ENCODE peak calls at places on chromosomes 11 and 22, in six cellular contexts. One of them, this sample, is unnamed.

GRCh38 chr11:69572861-69573260 is 68.1 kb upstream of the CCND1 start:
- DNase-seq in uterus: no peak
- DNase-seq in effector memory CD4-positive, alpha-beta T cell: no peak
- DNase-seq in right atrium auricular region: peak
- DNase-seq in GM23338: no peak
- DNase-seq in adrenal gland: no peak
- DNase-seq in this sample: peak

GRCh38 chr11:130448416-130449068 is at the start of gene ADAMTS15:
- DNase-seq in uterus: peak
- DNase-seq in effector memory CD4-positive, alpha-beta T cell: no peak
- DNase-seq in right atrium auricular region: peak
- DNase-seq in GM23338: peak
- DNase-seq in adrenal gland: peak
- DNase-seq in this sample: peak

GRCh38 chr11:14423633-14424032 is 64.7 kb upstream of the RRAS2 start:
- DNase-seq in uterus: no peak
- DNase-seq in effector memory CD4-positive, alpha-beta T cell: no peak
- DNase-seq in right atrium auricular region: no peak
- DNase-seq in GM23338: no peak
- DNase-seq in adrenal gland: no peak
- DNase-seq in this sample: no peak

GRCh38 chr11:110529043-110529442 is 99.3 kb downstream of the FDX1 start:
- DNase-seq in uterus: no peak
- DNase-seq in effector memory CD4-positive, alpha-beta T cell: no peak
- DNase-seq in right atrium auricular region: no peak
- DNase-seq in GM23338: peak
- DNase-seq in adrenal gland: no peak
- DNase-seq in this sample: no peak

GRCh38 chr11:2002042-2002776 is 4.6 kb upstream of the H19 start:
- DNase-seq in uterus: no peak
- DNase-seq in effector memory CD4-positive, alpha-beta T cell: no peak
- DNase-seq in right atrium auricular region: no peak
- DNase-seq in GM23338: no peak
- DNase-seq in adrenal gland: no peak
- DNase-seq in this sample: no peak

GRCh38 chr11:65262381-65262680 is 569 bp downstream of the POLA2 start:
- DNase-seq in uterus: no peak
- DNase-seq in effector memory CD4-positive, alpha-beta T cell: no peak
- DNase-seq in right atrium auricular region: peak
- DNase-seq in GM23338: no peak
- DNase-seq in adrenal gland: peak
- DNase-seq in this sample: no peak

GRCh38 chr11:33128739-33129138 is 32.5 kb downstream of the CSTF3 start:
- DNase-seq in uterus: no peak
- DNase-seq in effector memory CD4-positive, alpha-beta T cell: no peak
- DNase-seq in right atrium auricular region: no peak
- DNase-seq in GM23338: no peak
- DNase-seq in adrenal gland: no peak
- DNase-seq in this sample: no peak

GRCh38 chr11:92550411-92550810 is 325.8 kb downstream of the FAT3 start:
- DNase-seq in uterus: no peak
- DNase-seq in effector memory CD4-positive, alpha-beta T cell: no peak
- DNase-seq in right atrium auricular region: no peak
- DNase-seq in GM23338: peak
- DNase-seq in adrenal gland: no peak
- DNase-seq in this sample: no peak

GRCh38 chr11:83193315-83194283 is at the start of gene ANKRD42:
- DNase-seq in uterus: peak
- DNase-seq in effector memory CD4-positive, alpha-beta T cell: peak
- DNase-seq in right atrium auricular region: peak
- DNase-seq in GM23338: peak
- DNase-seq in adrenal gland: peak
- DNase-seq in this sample: peak

GRCh38 chr11:119262668-119263351 is 54.1 kb downstream of the MCAM start:
- DNase-seq in uterus: no peak
- DNase-seq in effector memory CD4-positive, alpha-beta T cell: no peak
- DNase-seq in right atrium auricular region: no peak
- DNase-seq in GM23338: no peak
- DNase-seq in adrenal gland: no peak
- DNase-seq in this sample: no peak

GRCh38 chr11:13942908-13943505 is 19.5 kb upstream of the SPON1 start:
- DNase-seq in uterus: no peak
- DNase-seq in effector memory CD4-positive, alpha-beta T cell: no peak
- DNase-seq in right atrium auricular region: no peak
- DNase-seq in GM23338: no peak
- DNase-seq in adrenal gland: no peak
- DNase-seq in this sample: no peak

DNA sequence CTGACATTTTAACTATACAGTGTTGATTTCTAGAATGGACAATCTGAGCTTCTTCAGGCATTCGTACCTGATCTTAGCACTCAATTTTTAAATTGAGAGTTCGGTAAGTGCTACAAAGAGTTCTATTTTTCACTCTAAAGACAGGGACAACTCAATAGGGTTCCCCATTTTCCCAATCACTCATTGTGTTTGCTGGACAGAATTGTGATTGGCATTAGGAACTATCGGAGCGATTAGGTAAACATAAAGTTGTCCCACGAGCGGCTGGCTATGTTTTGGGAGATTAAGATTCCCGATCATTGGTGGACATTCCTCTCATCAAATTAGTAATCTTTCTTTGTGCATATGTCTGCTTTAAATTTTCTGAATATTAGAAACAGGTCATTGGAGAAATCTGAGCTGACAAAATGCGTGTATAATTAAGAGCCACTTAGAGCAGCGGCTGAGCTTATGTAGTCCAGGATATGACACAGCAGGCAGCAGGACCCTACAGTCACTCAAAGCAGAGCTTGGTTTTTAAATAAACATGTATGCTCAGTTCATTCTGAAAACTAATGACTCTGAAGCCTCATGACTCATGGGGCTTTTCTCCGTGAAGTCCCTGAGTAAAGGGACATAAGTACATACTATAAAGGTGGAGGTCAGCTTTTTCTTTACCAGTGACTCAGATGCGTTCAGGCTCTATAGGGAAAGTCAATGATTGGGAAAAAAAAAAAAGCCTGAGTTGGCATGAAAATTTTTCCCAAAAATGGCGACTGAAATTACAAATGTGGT is 109.4 kb downstream of the GRIA4 start:
- DNase-seq in uterus: no peak
- DNase-seq in effector memory CD4-positive, alpha-beta T cell: no peak
- DNase-seq in right atrium auricular region: no peak
- DNase-seq in GM23338: no peak
- DNase-seq in adrenal gland: no peak
- DNase-seq in this sample: peak
- H3K4me3 ChIP-seq in uterus: no peak
- H3K4me3 ChIP-seq in effector memory CD4-positive, alpha-beta T cell: no peak
- H3K4me3 ChIP-seq in right atrium auricular region: no peak
- H3K4me3 ChIP-seq in GM23338: no peak
- H3K4me3 ChIP-seq in adrenal gland: no peak
- H3K4me3 ChIP-seq in this sample: no peak

GRCh38 chr11:8593455-8593854 is 573 bp downstream of the STK33 start:
- DNase-seq in uterus: no peak
- DNase-seq in effector memory CD4-positive, alpha-beta T cell: no peak
- DNase-seq in right atrium auricular region: no peak
- DNase-seq in GM23338: peak
- DNase-seq in adrenal gland: no peak
- DNase-seq in this sample: no peak

GRCh38 chr11:8597182-8597581 is 3.2 kb upstream of the STK33 start:
- DNase-seq in uterus: no peak
- DNase-seq in effector memory CD4-positive, alpha-beta T cell: no peak
- DNase-seq in right atrium auricular region: no peak
- DNase-seq in GM23338: no peak
- DNase-seq in adrenal gland: no peak
- DNase-seq in this sample: no peak

GRCh38 chr11:8596504-8597046 is 2.5 kb upstream of the STK33 start:
- DNase-seq in uterus: no peak
- DNase-seq in effector memory CD4-positive, alpha-beta T cell: no peak
- DNase-seq in right atrium auricular region: no peak
- DNase-seq in GM23338: no peak
- DNase-seq in adrenal gland: no peak
- DNase-seq in this sample: no peak

GRCh38 chr11:8593935-8594909 is at the start of gene STK33:
- DNase-seq in uterus: peak
- DNase-seq in effector memory CD4-positive, alpha-beta T cell: no peak
- DNase-seq in right atrium auricular region: no peak
- DNase-seq in GM23338: peak
- DNase-seq in adrenal gland: peak
- DNase-seq in this sample: no peak
- H3K27ac ChIP-seq in uterus: peak
- H3K27ac ChIP-seq in effector memory CD4-positive, alpha-beta T cell: no peak
- H3K27ac ChIP-seq in right atrium auricular region: peak
- H3K27ac ChIP-seq in GM23338: peak
- H3K27ac ChIP-seq in adrenal gland: peak
- H3K27ac ChIP-seq in this sample: no peak

GRCh38 chr22:31911565-31912401 is 32.6 kb upstream of the YWHAH start:
- DNase-seq in uterus: no peak
- DNase-seq in effector memory CD4-positive, alpha-beta T cell: no peak
- DNase-seq in right atrium auricular region: no peak
- DNase-seq in GM23338: no peak
- DNase-seq in adrenal gland: no peak
- DNase-seq in this sample: no peak
- H3K4me3 ChIP-seq in uterus: no peak
- H3K4me3 ChIP-seq in effector memory CD4-positive, alpha-beta T cell: no peak
- H3K4me3 ChIP-seq in right atrium auricular region: no peak
- H3K4me3 ChIP-seq in GM23338: no peak
- H3K4me3 ChIP-seq in adrenal gland: no peak
- H3K4me3 ChIP-seq in this sample: no peak

GRCh38 chr11:830295-831131 is 2.2 kb upstream of the CD151 start:
- DNase-seq in uterus: peak
- DNase-seq in effector memory CD4-positive, alpha-beta T cell: peak
- DNase-seq in right atrium auricular region: no peak
- DNase-seq in GM23338: peak
- DNase-seq in adrenal gland: peak
- DNase-seq in this sample: no peak

GRCh38 chr11:829946-830294 is 2.2 kb downstream of the CRACR2B start:
- DNase-seq in uterus: no peak
- DNase-seq in effector memory CD4-positive, alpha-beta T cell: no peak
- DNase-seq in right atrium auricular region: no peak
- DNase-seq in GM23338: peak
- DNase-seq in adrenal gland: no peak
- DNase-seq in this sample: no peak

GRCh38 chr11:827861-828167 is at the start of gene CRACR2B:
- DNase-seq in uterus: no peak
- DNase-seq in effector memory CD4-positive, alpha-beta T cell: no peak
- DNase-seq in right atrium auricular region: no peak
- DNase-seq in GM23338: no peak
- DNase-seq in adrenal gland: no peak
- DNase-seq in this sample: no peak

GRCh38 chr11:828501-829115 is 889 bp downstream of the CRACR2B start:
- DNase-seq in uterus: no peak
- DNase-seq in effector memory CD4-positive, alpha-beta T cell: no peak
- DNase-seq in right atrium auricular region: no peak
- DNase-seq in GM23338: no peak
- DNase-seq in adrenal gland: no peak
- DNase-seq in this sample: no peak

GRCh38 chr11:829116-829945 is 1.6 kb downstream of the CRACR2B start:
- DNase-seq in uterus: no peak
- DNase-seq in effector memory CD4-positive, alpha-beta T cell: no peak
- DNase-seq in right atrium auricular region: no peak
- DNase-seq in GM23338: peak
- DNase-seq in adrenal gland: peak
- DNase-seq in this sample: no peak
- H3K27ac ChIP-seq in uterus: peak
- H3K27ac ChIP-seq in effector memory CD4-positive, alpha-beta T cell: no peak
- H3K27ac ChIP-seq in right atrium auricular region: peak
- H3K27ac ChIP-seq in GM23338: no peak
- H3K27ac ChIP-seq in adrenal gland: peak
- H3K27ac ChIP-seq in this sample: no peak

GRCh38 chr11:94973099-94973968 is at the start of the genes CWC15 and KDM4D:
- DNase-seq in uterus: peak
- DNase-seq in effector memory CD4-positive, alpha-beta T cell: peak
- DNase-seq in right atrium auricular region: peak
- DNase-seq in GM23338: peak
- DNase-seq in adrenal gland: peak
- DNase-seq in this sample: peak
- H3K4me3 ChIP-seq in uterus: peak
- H3K4me3 ChIP-seq in effector memory CD4-positive, alpha-beta T cell: peak
- H3K4me3 ChIP-seq in right atrium auricular region: peak
- H3K4me3 ChIP-seq in GM23338: peak
- H3K4me3 ChIP-seq in adrenal gland: peak
- H3K4me3 ChIP-seq in this sample: peak

GRCh38 chr11:46918778-46919513 is 596 bp upstream of the LRP4 start:
- DNase-seq in uterus: no peak
- DNase-seq in effector memory CD4-positive, alpha-beta T cell: no peak
- DNase-seq in right atrium auricular region: no peak
- DNase-seq in GM23338: peak
- DNase-seq in adrenal gland: no peak
- DNase-seq in this sample: no peak
- H3K27ac ChIP-seq in uterus: peak
- H3K27ac ChIP-seq in effector memory CD4-positive, alpha-beta T cell: no peak
- H3K27ac ChIP-seq in right atrium auricular region: peak
- H3K27ac ChIP-seq in GM23338: no peak
- H3K27ac ChIP-seq in adrenal gland: peak
- H3K27ac ChIP-seq in this sample: no peak

DNA sequence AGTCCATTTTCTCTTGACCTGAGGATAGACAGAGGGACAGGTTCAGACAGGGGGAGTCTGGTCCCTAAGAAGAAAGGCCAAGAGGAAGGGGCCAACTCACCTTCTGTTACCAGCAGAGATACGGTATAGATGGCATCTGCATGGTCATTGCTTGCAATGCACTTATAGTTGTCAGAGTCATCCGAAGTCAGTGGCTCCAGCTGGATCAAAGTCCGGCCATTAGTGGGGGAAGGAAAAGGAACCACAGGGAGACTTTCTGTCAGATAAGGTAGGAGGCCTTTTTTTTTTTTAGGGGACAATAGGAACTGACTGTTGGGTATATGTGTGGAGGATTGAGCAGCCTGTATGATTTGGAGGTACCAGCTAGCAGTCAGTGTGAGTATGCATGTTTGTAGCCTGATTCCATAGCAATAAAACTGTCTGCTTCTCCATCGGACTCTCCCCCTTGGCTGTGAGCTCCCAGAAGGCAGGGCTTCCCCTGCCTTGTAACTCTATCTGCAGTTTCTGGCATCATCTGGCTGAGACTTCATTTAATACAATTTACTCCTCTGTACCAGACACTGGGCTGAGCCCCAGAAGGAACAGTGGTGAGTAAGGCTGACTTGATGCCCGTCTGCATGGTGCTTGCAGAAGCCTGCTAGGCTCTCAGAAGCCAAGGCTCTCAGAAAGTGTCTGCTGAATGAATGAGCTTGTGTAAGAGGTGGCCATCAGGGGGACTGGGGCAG is 5.7 kb downstream of the IGSF22 start:
- DNase-seq in uterus: peak
- DNase-seq in effector memory CD4-positive, alpha-beta T cell: no peak
- DNase-seq in right atrium auricular region: no peak
- DNase-seq in GM23338: no peak
- DNase-seq in adrenal gland: no peak
- DNase-seq in this sample: no peak
- H3K4me3 ChIP-seq in uterus: peak
- H3K4me3 ChIP-seq in effector memory CD4-positive, alpha-beta T cell: peak
- H3K4me3 ChIP-seq in right atrium auricular region: peak
- H3K4me3 ChIP-seq in GM23338: peak
- H3K4me3 ChIP-seq in adrenal gland: no peak
- H3K4me3 ChIP-seq in this sample: no peak

DNA sequence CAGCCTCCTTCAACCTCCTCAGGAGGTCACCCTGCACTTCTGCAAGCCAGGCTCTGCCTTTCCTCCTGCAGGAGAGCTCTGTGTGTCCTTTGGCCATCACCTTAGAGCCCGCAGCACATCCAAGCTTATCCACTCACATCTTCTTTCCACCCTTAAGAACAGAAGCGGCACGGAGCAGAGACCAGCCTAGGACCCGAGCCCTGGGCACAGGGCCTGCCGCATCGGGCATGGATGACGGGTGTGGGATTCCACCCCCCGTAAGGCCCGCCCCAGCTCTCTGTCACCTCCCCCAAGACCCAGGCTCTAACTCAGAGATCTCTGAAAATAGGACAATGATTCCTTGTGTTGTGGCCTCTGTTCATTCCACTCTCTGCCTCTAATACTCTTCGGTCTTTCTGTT is 42.1 kb upstream of the PHF21B start:
- DNase-seq in uterus: no peak
- DNase-seq in effector memory CD4-positive, alpha-beta T cell: no peak
- DNase-seq in right atrium auricular region: no peak
- DNase-seq in GM23338: no peak
- DNase-seq in adrenal gland: no peak
- DNase-seq in this sample: no peak
- H3K27ac ChIP-seq in uterus: no peak
- H3K27ac ChIP-seq in effector memory CD4-positive, alpha-beta T cell: no peak
- H3K27ac ChIP-seq in right atrium auricular region: no peak
- H3K27ac ChIP-seq in GM23338: no peak
- H3K27ac ChIP-seq in adrenal gland: no peak
- H3K27ac ChIP-seq in this sample: no peak